ENCODE peak calls at places on chromosomes 3 and 15, in nine cellular contexts. A is tibial nerve, R is Peyer's patch, B is adrenal gland, D is IMR-90, W is transverse colon, Z is K562, F is upper lobe of left lung, O is body of pancreas. J is an unnamed sample.

GRCh38 chr15:48250640-48251076 is 44.6 kb downstream of the SLC12A1 start:
- DNase-seq in A (peak; percentile 68), R (no peak), B (no peak), D (peak; percentile 79), W (peak; percentile 12), Z (peak; percentile 32), F (no peak), O (peak; percentile 12), J (no peak)

GRCh38 chr3:26596325-26596724 is 26.2 kb upstream of the LRRC3B start:
- DNase-seq in A (no peak), R (no peak), B (no peak), D (no peak), W (no peak), Z (no peak), F (no peak), O (no peak), J (no peak)

GRCh38 chr3:186477033-186477432 is 67.1 kb downstream of the CRYGS start:
- DNase-seq in A (no peak), R (no peak), B (no peak), D (no peak), W (no peak), Z (no peak), F (no peak), O (no peak), J (no peak)

GRCh38 chr3:56702487-56703315 is 19.6 kb upstream of the TASOR start:
- DNase-seq in A (peak; percentile 84), R (no peak), B (no peak), D (peak; percentile 76), W (peak; percentile 37), Z (peak; percentile 18), F (peak; percentile 31), O (peak; percentile 61), J (no peak)

GRCh38 chr15:73078722-73079121 is 26.5 kb downstream of the NEO1 start:
- DNase-seq in A (no peak), R (no peak), B (no peak), D (peak; percentile 90), W (peak; percentile 30), Z (no peak), F (peak; percentile 50), O (peak; percentile 44), J (no peak)

GRCh38 chr3:156745766-156746165 is 71.4 kb downstream of the TIPARP start:
- DNase-seq in A (no peak), R (no peak), B (no peak), D (no peak), W (no peak), Z (no peak), F (no peak), O (no peak), J (no peak)

GRCh38 chr15:87672309-87672897 is 584.1 kb downstream of the NTRK3 start:
- DNase-seq in A (peak; percentile 45), R (no peak), B (no peak), D (peak; percentile 41), W (no peak), Z (no peak), F (no peak), O (peak; percentile 26), J (no peak)

GRCh38 chr3:107753494-107753893 is 230.7 kb downstream of the BBX start:
- DNase-seq in A (peak; percentile 32), R (no peak), B (peak; percentile 52), D (peak; percentile 30), W (peak; percentile 29), Z (no peak), F (no peak), O (peak; percentile 51), J (no peak)

DNA sequence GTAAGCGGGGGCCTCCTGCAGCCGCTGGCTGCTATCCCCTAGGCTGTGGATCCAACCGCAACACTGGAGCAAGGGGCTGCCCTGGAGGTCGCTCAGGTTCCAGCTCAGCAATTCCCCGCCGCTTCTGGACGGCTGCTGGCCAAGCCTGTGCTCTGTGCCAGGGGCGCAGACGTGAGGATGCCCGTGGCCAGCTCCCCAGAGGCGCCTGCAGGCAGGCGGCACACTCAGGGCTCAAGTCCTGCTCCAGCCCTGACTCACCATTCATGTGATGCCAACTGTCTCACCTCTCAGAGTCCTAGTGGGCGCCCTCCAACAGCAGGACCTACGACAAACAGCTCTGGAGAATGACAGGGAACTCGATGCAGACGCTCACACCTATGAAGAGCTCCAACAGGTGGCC is 31.6 kb downstream of the KLHL25 start:
- DNase-seq in A (no peak), R (no peak), B (no peak), D (no peak), W (no peak), Z (no peak), F (no peak), O (no peak), J (no peak)
- H3K4me3 ChIP-seq in A (no peak overlapping the region), R (no peak overlapping the region), B (no peak overlapping the region), D (no peak overlapping the region), W (no peak overlapping the region), Z (no peak overlapping the region), F (no peak overlapping the region), O (no peak overlapping the region), J (no peak overlapping the region)

DNA sequence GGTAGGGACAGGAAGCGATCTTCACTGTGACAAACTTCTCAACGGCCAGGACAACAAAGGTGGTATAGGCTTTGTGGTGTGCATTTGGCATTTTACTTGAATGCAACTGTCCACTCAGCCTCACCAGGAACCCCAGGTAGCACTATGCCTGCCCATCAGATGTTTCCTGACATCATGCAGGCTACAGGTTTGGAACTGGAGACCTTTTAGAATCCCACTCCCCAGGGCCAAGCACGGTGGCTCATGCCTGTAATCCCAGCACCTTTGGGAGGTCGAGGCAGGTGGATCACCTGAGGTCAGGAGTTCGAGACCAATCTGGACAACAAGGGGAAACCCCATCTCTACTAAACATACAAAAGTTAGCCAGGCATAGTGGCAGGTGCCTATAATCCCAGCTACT is 9.6 kb downstream of the STARD5 start:
- DNase-seq in A (no peak), R (peak; percentile 22), B (no peak), D (no peak), W (no peak), Z (no peak), F (no peak), O (no peak), J (no peak)
- H3K4me1 ChIP-seq in A (peaks cover 9% of the 10 kb centered on the region), R (peaks cover 16% of the 10 kb centered on the region), B (peaks cover 8% of the 10 kb centered on the region), D (peaks cover 19% of the 10 kb centered on the region), W (peaks cover 5% of the 10 kb centered on the region), Z (no peaks in the 10 kb centered on the region), F (peaks cover 24% of the 10 kb centered on the region), O (no peaks in the 10 kb centered on the region), J (peaks cover 22% of the 10 kb centered on the region)

GRCh38 chr3:109195812-109196211 is 59.3 kb downstream of the C3orf85 start:
- DNase-seq in A (no peak), R (no peak), B (no peak), D (no peak), W (no peak), Z (no peak), F (no peak), O (no peak), J (no peak)
- TF ChIP-seq POLR2A in A (no peak), R (no peak), B (no peak), D (no peak), W (no peak), Z (no peak), F (no peak), O (no peak), J (no peak)

DNA sequence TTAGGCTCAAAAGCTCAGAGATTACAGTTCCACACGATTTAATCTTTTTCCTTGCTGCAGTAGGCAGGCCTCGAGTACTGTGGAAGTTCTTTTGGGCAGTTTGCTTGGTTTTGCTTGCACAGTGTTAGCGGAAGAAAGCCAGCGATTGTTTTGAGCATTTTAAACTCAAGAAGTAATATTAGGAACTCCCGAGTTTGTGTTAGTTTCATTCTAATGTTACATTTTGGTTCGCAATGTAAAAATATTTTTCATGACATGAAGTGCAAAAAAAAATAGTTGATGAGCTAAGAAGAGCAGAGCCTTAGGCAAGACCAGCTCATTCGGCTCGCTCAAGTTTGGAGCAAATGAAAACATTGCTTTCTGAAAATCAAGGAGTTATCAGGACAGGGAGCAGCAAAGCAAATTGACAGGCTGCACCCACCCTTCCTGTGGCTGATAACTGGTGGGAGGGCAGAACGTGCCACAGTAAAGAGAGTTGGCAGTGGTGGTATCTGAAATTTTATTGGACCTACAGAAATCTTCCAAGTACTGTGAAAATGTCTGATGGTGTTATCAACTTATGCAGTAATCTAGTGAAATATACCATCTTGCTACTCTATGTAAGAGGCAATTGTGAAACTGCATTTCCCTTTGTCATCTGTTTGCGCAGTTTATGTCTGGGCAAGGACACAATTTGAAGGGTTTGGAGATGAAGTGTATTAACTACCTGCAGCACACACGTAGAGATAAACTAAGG is 1.4 kb downstream of the PLCL2 start:
- DNase-seq in A (no peak), R (no peak), B (no peak), D (no peak), W (no peak), Z (no peak), F (no peak), O (no peak), J (no peak)
- H3K4me3 ChIP-seq in A (peak overlapping the region; percentile 73), R (peak overlapping the region; percentile 98), B (peak overlapping the region; percentile 27), D (no peak overlapping the region), W (peak overlapping the region; percentile 66), Z (no peak overlapping the region), F (peak overlapping the region; percentile 81), O (peak overlapping the region; percentile 47), J (peak overlapping the region; percentile 62)

GRCh38 chr15:44656913-44657312 is 6.5 kb downstream of the SPG11 start:
- DNase-seq in A (no peak), R (no peak), B (no peak), D (no peak), W (no peak), Z (no peak), F (no peak), O (no peak), J (no peak)
- H3K4me1 ChIP-seq in A (peaks cover 11% of the 10 kb centered on the region), R (no peaks in the 10 kb centered on the region), B (peaks cover 3% of the 10 kb centered on the region), D (no peaks in the 10 kb centered on the region), W (peaks cover 10% of the 10 kb centered on the region), Z (no peaks in the 10 kb centered on the region), F (peaks cover 8% of the 10 kb centered on the region), O (peaks cover 4% of the 10 kb centered on the region), J (peaks cover 4% of the 10 kb centered on the region)

GRCh38 chr15:57038496-57038895 is 120.1 kb downstream of the TCF12 start:
- DNase-seq in A (no peak), R (no peak), B (no peak), D (no peak), W (no peak), Z (no peak), F (no peak), O (no peak), J (no peak)
- TF ChIP-seq POLR2A in A (no peak), R (no peak), B (no peak), D (no peak), W (no peak), Z (no peak), F (no peak), O (no peak), J (no peak)

GRCh38 chr3:4350789-4351163 is 47.6 kb downstream of the SETMAR start:
- DNase-seq in A (peak; percentile 77), R (no peak), B (peak; percentile 47), D (peak; percentile 69), W (peak; percentile 16), Z (peak; percentile 80), F (peak; percentile 34), O (peak; percentile 44), J (peak; percentile 3)
- H3K4me3 ChIP-seq in A (no peak overlapping the region), R (no peak overlapping the region), B (no peak overlapping the region), D (no peak overlapping the region), W (no peak overlapping the region), Z (peak overlapping the region; percentile 4), F (peak overlapping the region; percentile 44), O (no peak overlapping the region), J (no peak overlapping the region)

GRCh38 chr15:39102431-39102830 is 478.4 kb upstream of the THBS1 start:
- DNase-seq in A (no peak), R (no peak), B (no peak), D (no peak), W (no peak), Z (no peak), F (no peak), O (no peak), J (no peak)
- H3K4me1 ChIP-seq in A (no peaks in the 10 kb centered on the region), R (no peaks in the 10 kb centered on the region), B (no peaks in the 10 kb centered on the region), D (peaks cover 7% of the 10 kb centered on the region), W (no peaks in the 10 kb centered on the region), Z (no peaks in the 10 kb centered on the region), F (no peaks in the 10 kb centered on the region), O (no peaks in the 10 kb centered on the region), J (no peaks in the 10 kb centered on the region)

J was measured in esophagus squamous epithelium.